ENCODE peak calls at places on chromosomes 7 and 10, in ten cellular contexts. P is stimulated activated CD4-positive, alpha-beta T cell treated with anti-CD3 and anti-CD28 coated beads, Interleukin-2, amount 100 ng/mL, for 4 hours; T is AG20443; Z is hippocampal formation; K is activated CD4-positive, alpha-beta T cell treated with anti-CD3 and anti-CD28 coated beads, Interleukin-2, amount 50 U/mL, for 24 hours; J is pancreas; Y is hepatic stellate cell; R is effector CD4-positive, alpha-beta T cell; Q is left ventricle myocardium inferior; O is transverse colon. H is an unnamed sample.
A peak's percentile ranks its signal among the peaks of the same experiment; 100 is the strongest.

GRCh38 chr7:43626695-43627094 is 43.8 kb downstream of the STK17A start:
- DNase-seq in P (no peak), T (no peak), Z (no peak), K (no peak), J (no peak), Y (no peak), R (no peak), Q (no peak), O (no peak), H (no peak)

GRCh38 chr10:36254191-36254590 is 612.1 kb upstream of the FZD8 start:
- DNase-seq in P (no peak), T (no peak), Z (no peak), K (no peak), J (no peak), Y (no peak), R (no peak), Q (peak; percentile 80), O (peak; percentile 18), H (no peak)

GRCh38 chr7:106165328-106165727 is 53.2 kb upstream of the SYPL1 start:
- DNase-seq in P (no peak), T (peak; percentile 53), Z (no peak), K (no peak), J (no peak), Y (peak; percentile 69), R (no peak), Q (no peak), O (no peak), H (no peak)

GRCh38 chr10:75400163-75400768 is 1.3 kb downstream of the ZNF503 start:
- DNase-seq in P (no peak), T (peak; percentile 33), Z (no peak), K (no peak), J (no peak), Y (peak; percentile 62), R (no peak), Q (no peak), O (no peak), H (no peak)

GRCh38 chr10:112953760-112954159 is 3.7 kb downstream of the TCF7L2 start:
- DNase-seq in P (no peak), T (no peak), Z (no peak), K (no peak), J (no peak), Y (no peak), R (no peak), Q (no peak), O (no peak), H (no peak)

GRCh38 chr10:103584216-103585010 is 90.9 kb downstream of the NEURL1 start:
- DNase-seq in P (peak; percentile 67), T (peak; percentile 64), Z (no peak), K (peak; percentile 31), J (no peak), Y (no peak), R (peak; percentile 46), Q (no peak), O (no peak), H (peak; percentile 28)

GRCh38 chr7:88818552-88818951 is 23.0 kb upstream of the TEX47 start:
- DNase-seq in P (no peak), T (no peak), Z (no peak), K (no peak), J (no peak), Y (no peak), R (no peak), Q (no peak), O (no peak), H (no peak)

GRCh38 chr10:35195361-35196306 is 69.0 kb downstream of the CREM start:
- DNase-seq in P (peak; percentile 83), T (peak; percentile 78), Z (peak; percentile 84), K (peak; percentile 82), J (peak; percentile 62), Y (peak; percentile 60), R (peak; percentile 78), Q (peak; percentile 41), O (peak; percentile 78), H (peak; percentile 77)

GRCh38 chr7:13016633-13017324 is 329.3 kb downstream of the ARL4A start:
- DNase-seq in P (no peak), T (no peak), Z (no peak), K (no peak), J (no peak), Y (no peak), R (no peak), Q (no peak), O (no peak), H (no peak)

GRCh38 chr7:128322040-128322643 is 21.6 kb downstream of the RBM28 start:
- DNase-seq in P (no peak), T (peak; percentile 62), Z (peak; percentile 32), K (no peak), J (no peak), Y (peak; percentile 47), R (no peak), Q (no peak), O (no peak), H (peak; percentile 26)

GRCh38 chr7:2856388-2857169 is 12.5 kb upstream of the GNA12 start:
- DNase-seq in P (no peak), T (no peak), Z (no peak), K (no peak), J (no peak), Y (no peak), R (no peak), Q (no peak), O (no peak), H (no peak)

GRCh38 chr10:44992732-44993225 is 7.9 kb upstream of the ZNF22 start:
- DNase-seq in P (no peak), T (no peak), Z (no peak), K (no peak), J (no peak), Y (no peak), R (no peak), Q (no peak), O (no peak), H (no peak)

GRCh38 chr7:50335795-50336754 is 31.6 kb downstream of the IKZF1 start:
- DNase-seq in P (peak; percentile 89), T (no peak), Z (no peak), K (peak; percentile 77), J (no peak), Y (no peak), R (peak; percentile 74), Q (no peak), O (peak; percentile 68), H (peak; percentile 77)

GRCh38 chr7:155807013-155807804 is 5.1 kb downstream of the SHH start:
- DNase-seq in P (no peak), T (no peak), Z (no peak), K (no peak), J (no peak), Y (no peak), R (no peak), Q (no peak), O (no peak), H (no peak)

GRCh38 chr7:129468087-129468486 is 33.9 kb downstream of the STRIP2 start:
- DNase-seq in P (no peak), T (peak; percentile 76), Z (no peak), K (no peak), J (no peak), Y (peak; percentile 23), R (no peak), Q (no peak), O (no peak), H (no peak)

GRCh38 chr10:101236376-101237079 is 7.3 kb upstream of the LBX1 start:
- DNase-seq in P (no peak), T (no peak), Z (no peak), K (no peak), J (no peak), Y (peak; percentile 72), R (no peak), Q (no peak), O (no peak), H (no peak)

GRCh38 chr10:72009430-72010081 is 45.4 kb downstream of the CHST3 start:
- DNase-seq in P (no peak), T (peak; percentile 96), Z (peak; percentile 84), K (no peak), J (peak; percentile 45), Y (peak; percentile 98), R (no peak), Q (peak; percentile 85), O (peak; percentile 81), H (no peak)

GRCh38 chr10:79995979-79996629 is 47.2 kb upstream of the SFTPD start:
- DNase-seq in P (no peak), T (no peak), Z (no peak), K (no peak), J (peak; percentile 41), Y (no peak), R (no peak), Q (no peak), O (no peak), H (no peak)

GRCh38 chr7:135168489-135169140 is 1.9 kb downstream of the CYREN start:
- DNase-seq in P (no peak), T (no peak), Z (no peak), K (no peak), J (no peak), Y (no peak), R (no peak), Q (no peak), O (no peak), H (no peak)

GRCh38 chr7:49783446-49783845 is 10.0 kb downstream of the VWC2 start:
- DNase-seq in P (no peak), T (no peak), Z (no peak), K (no peak), J (no peak), Y (no peak), R (no peak), Q (peak; percentile 70), O (no peak), H (no peak)

GRCh38 chr7:91285966-91286365 is 21.7 kb downstream of the FZD1 start:
- DNase-seq in P (no peak), T (peak; percentile 45), Z (no peak), K (no peak), J (no peak), Y (no peak), R (no peak), Q (no peak), O (no peak), H (no peak)

GRCh38 chr10:61463035-61463909 is 10.1 kb upstream of the TMEM26 start:
- DNase-seq in P (no peak), T (peak; percentile 36), Z (no peak), K (no peak), J (no peak), Y (no peak), R (no peak), Q (no peak), O (no peak), H (no peak)

GRCh38 chr7:52962402-52962801 is 73.0 kb upstream of the POM121L12 start:
- DNase-seq in P (no peak), T (no peak), Z (no peak), K (no peak), J (no peak), Y (no peak), R (no peak), Q (no peak), O (no peak), H (no peak)

GRCh38 chr10:30187010-30187409 is 127.6 kb upstream of the JCAD start:
- DNase-seq in P (no peak), T (no peak), Z (no peak), K (no peak), J (no peak), Y (no peak), R (no peak), Q (no peak), O (no peak), H (no peak)

GRCh38 chr10:130138479-130138866 is 2.3 kb downstream of the GLRX3 start:
- DNase-seq in P (peak; percentile 34), T (peak; percentile 52), Z (no peak), K (no peak), J (no peak), Y (peak; percentile 59), R (no peak), Q (no peak), O (no peak), H (no peak)

GRCh38 chr10:101143354-101143648 is 12.2 kb downstream of the TLX1 start:
- DNase-seq in P (no peak), T (no peak), Z (no peak), K (no peak), J (no peak), Y (peak; percentile 72), R (no peak), Q (no peak), O (no peak), H (no peak)

H was measured in effector memory CD8-positive, alpha-beta T cell.